ENCODE peak calls at places on chromosome 14, in six cellular contexts. One of them, this sample, is unnamed.

GRCh38 chr14:51430079-51430478 is 190.0 kb downstream of the TMX1 start:
- DNase-seq in IMR-90: no peak
- DNase-seq in GM06990: no peak
- DNase-seq in A549: no peak
- DNase-seq in cardiac muscle cell: no peak
- DNase-seq in adrenal gland: no peak
- DNase-seq in this sample: no peak

GRCh38 chr14:94330857-94331256 is 7.7 kb upstream of the SERPINA6 start:
- DNase-seq in GM06990: no peak
- DNase-seq in A549: no peak
- DNase-seq in adrenal gland: no peak
- DNase-seq in IMR-90: no peak
- DNase-seq in cardiac muscle cell: no peak
- DNase-seq in this sample: no peak

GRCh38 chr14:74290415-74290814 is 12.3 kb downstream of the ABCD4 start:
- DNase-seq in A549: peak
- DNase-seq in adrenal gland: no peak
- DNase-seq in GM06990: no peak
- DNase-seq in IMR-90: peak
- DNase-seq in cardiac muscle cell: peak
- DNase-seq in this sample: no peak

GRCh38 chr14:67908061-67908767 is 88.6 kb downstream of the RAD51B start:
- DNase-seq in adrenal gland: no peak
- DNase-seq in GM06990: no peak
- DNase-seq in IMR-90: peak
- DNase-seq in cardiac muscle cell: peak
- DNase-seq in A549: no peak
- DNase-seq in this sample: no peak

GRCh38 chr14:96039633-96040311 is 610 bp downstream of the C14orf132 start:
- DNase-seq in cardiac muscle cell: peak
- DNase-seq in adrenal gland: peak
- DNase-seq in GM06990: no peak
- DNase-seq in A549: peak
- DNase-seq in IMR-90: peak
- DNase-seq in this sample: no peak

GRCh38 chr14:67513631-67514108 is 19.4 kb upstream of the PLEKHH1 start:
- DNase-seq in A549: no peak
- DNase-seq in GM06990: no peak
- DNase-seq in adrenal gland: peak
- DNase-seq in IMR-90: no peak
- DNase-seq in cardiac muscle cell: no peak
- DNase-seq in this sample: peak

GRCh38 chr14:32480337-32480736 is 151.2 kb downstream of the AKAP6 start:
- DNase-seq in adrenal gland: no peak
- DNase-seq in IMR-90: peak
- DNase-seq in cardiac muscle cell: no peak
- DNase-seq in A549: no peak
- DNase-seq in GM06990: no peak
- DNase-seq in this sample: no peak

GRCh38 chr14:59020382-59020781 is 168.1 kb upstream of the DAAM1 start:
- DNase-seq in adrenal gland: no peak
- DNase-seq in IMR-90: peak
- DNase-seq in A549: peak
- DNase-seq in cardiac muscle cell: peak
- DNase-seq in GM06990: no peak
- DNase-seq in this sample: peak

GRCh38 chr14:60649815-60650381 is 621 bp upstream of the SIX1 start:
- DNase-seq in A549: peak
- DNase-seq in adrenal gland: no peak
- DNase-seq in IMR-90: peak
- DNase-seq in GM06990: no peak
- DNase-seq in cardiac muscle cell: no peak
- DNase-seq in this sample: no peak

GRCh38 chr14:68285421-68286179 is 466.0 kb downstream of the RAD51B start:
- DNase-seq in IMR-90: no peak
- DNase-seq in adrenal gland: no peak
- DNase-seq in GM06990: peak
- DNase-seq in A549: no peak
- DNase-seq in cardiac muscle cell: peak
- DNase-seq in this sample: no peak

GRCh38 chr14:77186911-77187648 is 5.5 kb downstream of the TMEM63C start:
- DNase-seq in cardiac muscle cell: peak
- DNase-seq in adrenal gland: peak
- DNase-seq in IMR-90: peak
- DNase-seq in GM06990: no peak
- DNase-seq in A549: peak
- DNase-seq in this sample: peak

GRCh38 chr14:81406863-81407262 is 6.7 kb upstream of the STON2 start:
- DNase-seq in A549: no peak
- DNase-seq in GM06990: no peak
- DNase-seq in cardiac muscle cell: peak
- DNase-seq in IMR-90: peak
- DNase-seq in adrenal gland: peak
- DNase-seq in this sample: peak

GRCh38 chr14:95250126-95250824 is 69.4 kb downstream of the CLMN start:
- DNase-seq in cardiac muscle cell: no peak
- DNase-seq in A549: no peak
- DNase-seq in GM06990: no peak
- DNase-seq in adrenal gland: no peak
- DNase-seq in IMR-90: no peak
- DNase-seq in this sample: no peak

GRCh38 chr14:35435177-35435576 is 30.6 kb upstream of the NFKBIA start:
- DNase-seq in A549: no peak
- DNase-seq in IMR-90: peak
- DNase-seq in adrenal gland: no peak
- DNase-seq in GM06990: no peak
- DNase-seq in cardiac muscle cell: no peak
- DNase-seq in this sample: no peak

GRCh38 chr14:61510736-61511557 is 184.4 kb upstream of the HIF1A start:
- DNase-seq in GM06990: no peak
- DNase-seq in A549: no peak
- DNase-seq in cardiac muscle cell: no peak
- DNase-seq in adrenal gland: no peak
- DNase-seq in IMR-90: no peak
- DNase-seq in this sample: no peak

GRCh38 chr14:82009076-82009475 is 475.4 kb upstream of the SEL1L start:
- DNase-seq in cardiac muscle cell: no peak
- DNase-seq in IMR-90: no peak
- DNase-seq in GM06990: no peak
- DNase-seq in adrenal gland: no peak
- DNase-seq in A549: no peak
- DNase-seq in this sample: no peak

GRCh38 chr14:39265032-39265431 is 31.3 kb downstream of the MIA2 start:
- DNase-seq in GM06990: no peak
- DNase-seq in IMR-90: peak
- DNase-seq in adrenal gland: no peak
- DNase-seq in cardiac muscle cell: peak
- DNase-seq in A549: peak
- DNase-seq in this sample: no peak

GRCh38 chr14:21022686-21023085 is 2.2 kb downstream of the NDRG2 start:
- DNase-seq in cardiac muscle cell: no peak
- DNase-seq in A549: no peak
- DNase-seq in adrenal gland: no peak
- DNase-seq in GM06990: no peak
- DNase-seq in IMR-90: no peak
- DNase-seq in this sample: no peak

GRCh38 chr14:34782031-34782430 is 67.6 kb upstream of the CFL2 start:
- DNase-seq in IMR-90: no peak
- DNase-seq in A549: no peak
- DNase-seq in GM06990: no peak
- DNase-seq in cardiac muscle cell: peak
- DNase-seq in adrenal gland: no peak
- DNase-seq in this sample: no peak

GRCh38 chr14:47435331-47435965 is 240.0 kb downstream of the MDGA2 start:
- DNase-seq in cardiac muscle cell: no peak
- DNase-seq in GM06990: no peak
- DNase-seq in A549: no peak
- DNase-seq in adrenal gland: no peak
- DNase-seq in IMR-90: no peak
- DNase-seq in this sample: no peak

GRCh38 chr14:34013714-34014055 is 62.8 kb upstream of the EGLN3 start:
- DNase-seq in A549: no peak
- DNase-seq in adrenal gland: no peak
- DNase-seq in GM06990: no peak
- DNase-seq in cardiac muscle cell: no peak
- DNase-seq in IMR-90: no peak
- DNase-seq in this sample: no peak

GRCh38 chr14:68082698-68083291 is 263.2 kb downstream of the RAD51B start:
- DNase-seq in A549: no peak
- DNase-seq in IMR-90: no peak
- DNase-seq in cardiac muscle cell: no peak
- DNase-seq in GM06990: no peak
- DNase-seq in adrenal gland: no peak
- DNase-seq in this sample: no peak

GRCh38 chr14:33799705-33800269 is 151.1 kb downstream of the EGLN3 start:
- DNase-seq in A549: no peak
- DNase-seq in GM06990: no peak
- DNase-seq in IMR-90: no peak
- DNase-seq in cardiac muscle cell: peak
- DNase-seq in adrenal gland: no peak
- DNase-seq in this sample: no peak

GRCh38 chr14:76997257-76997970 is 31.1 kb downstream of the IRF2BPL start:
- DNase-seq in adrenal gland: no peak
- DNase-seq in GM06990: no peak
- DNase-seq in IMR-90: peak
- DNase-seq in A549: no peak
- DNase-seq in cardiac muscle cell: peak
- DNase-seq in this sample: no peak

GRCh38 chr14:76584271-76584702 is 177.0 kb upstream of the VASH1 start:
- DNase-seq in adrenal gland: peak
- DNase-seq in GM06990: no peak
- DNase-seq in cardiac muscle cell: peak
- DNase-seq in IMR-90: no peak
- DNase-seq in A549: no peak
- DNase-seq in this sample: peak

GRCh38 chr14:23727566-23728335 is 91.6 kb downstream of the DHRS2 start:
- DNase-seq in A549: peak
- DNase-seq in adrenal gland: peak
- DNase-seq in IMR-90: peak
- DNase-seq in cardiac muscle cell: peak
- DNase-seq in GM06990: no peak
- DNase-seq in this sample: peak
- TF ChIP-seq CTCF in A549: peak
- TF ChIP-seq CTCF in adrenal gland: peak
- TF ChIP-seq CTCF in IMR-90: peak
- TF ChIP-seq CTCF in cardiac muscle cell: peak
- TF ChIP-seq CTCF in GM06990: peak
- TF ChIP-seq CTCF in this sample: peak

GRCh38 chr14:72607386-72608125 is 286.3 kb downstream of the DPF3 start:
- DNase-seq in adrenal gland: no peak
- DNase-seq in GM06990: no peak
- DNase-seq in cardiac muscle cell: no peak
- DNase-seq in IMR-90: peak
- DNase-seq in A549: no peak
- DNase-seq in this sample: no peak

GRCh38 chr14:72610096-72610830 is 283.6 kb downstream of the DPF3 start:
- DNase-seq in cardiac muscle cell: no peak
- DNase-seq in GM06990: no peak
- DNase-seq in IMR-90: no peak
- DNase-seq in adrenal gland: no peak
- DNase-seq in A549: no peak
- DNase-seq in this sample: no peak

GRCh38 chr14:72606879-72607278 is 287.0 kb downstream of the DPF3 start:
- DNase-seq in A549: no peak
- DNase-seq in cardiac muscle cell: no peak
- DNase-seq in GM06990: no peak
- DNase-seq in IMR-90: no peak
- DNase-seq in adrenal gland: no peak
- DNase-seq in this sample: no peak

GRCh38 chr14:72609205-72609916 is 284.5 kb downstream of the DPF3 start:
- DNase-seq in IMR-90: no peak
- DNase-seq in adrenal gland: no peak
- DNase-seq in cardiac muscle cell: no peak
- DNase-seq in GM06990: no peak
- DNase-seq in A549: no peak
- DNase-seq in this sample: no peak

GRCh38 chr14:72608391-72609204 is 285.3 kb downstream of the DPF3 start:
- DNase-seq in A549: peak
- DNase-seq in GM06990: no peak
- DNase-seq in adrenal gland: no peak
- DNase-seq in cardiac muscle cell: peak
- DNase-seq in IMR-90: peak
- DNase-seq in this sample: no peak
- TF ChIP-seq CTCF in A549: no peak
- TF ChIP-seq CTCF in GM06990: no peak
- TF ChIP-seq CTCF in adrenal gland: no peak
- TF ChIP-seq CTCF in cardiac muscle cell: no peak
- TF ChIP-seq CTCF in IMR-90: peak
- TF ChIP-seq CTCF in this sample: no peak

GRCh38 chr14:103302966-103303365 is 31.1 kb upstream of the EIF5 start:
- DNase-seq in cardiac muscle cell: peak
- DNase-seq in IMR-90: peak
- DNase-seq in adrenal gland: no peak
- DNase-seq in A549: no peak
- DNase-seq in GM06990: no peak
- DNase-seq in this sample: no peak

GRCh38 chr14:103296987-103297386 is 37.0 kb upstream of the EIF5 start:
- DNase-seq in cardiac muscle cell: no peak
- DNase-seq in GM06990: no peak
- DNase-seq in IMR-90: no peak
- DNase-seq in adrenal gland: no peak
- DNase-seq in A549: peak
- DNase-seq in this sample: no peak

GRCh38 chr14:103301512-103302197 is 32.4 kb upstream of the EIF5 start:
- DNase-seq in GM06990: no peak
- DNase-seq in cardiac muscle cell: no peak
- DNase-seq in A549: no peak
- DNase-seq in IMR-90: no peak
- DNase-seq in adrenal gland: no peak
- DNase-seq in this sample: no peak

GRCh38 chr14:103296007-103296406 is 38.0 kb upstream of the EIF5 start:
- DNase-seq in adrenal gland: peak
- DNase-seq in GM06990: no peak
- DNase-seq in A549: peak
- DNase-seq in IMR-90: peak
- DNase-seq in cardiac muscle cell: peak
- DNase-seq in this sample: no peak

DNA sequence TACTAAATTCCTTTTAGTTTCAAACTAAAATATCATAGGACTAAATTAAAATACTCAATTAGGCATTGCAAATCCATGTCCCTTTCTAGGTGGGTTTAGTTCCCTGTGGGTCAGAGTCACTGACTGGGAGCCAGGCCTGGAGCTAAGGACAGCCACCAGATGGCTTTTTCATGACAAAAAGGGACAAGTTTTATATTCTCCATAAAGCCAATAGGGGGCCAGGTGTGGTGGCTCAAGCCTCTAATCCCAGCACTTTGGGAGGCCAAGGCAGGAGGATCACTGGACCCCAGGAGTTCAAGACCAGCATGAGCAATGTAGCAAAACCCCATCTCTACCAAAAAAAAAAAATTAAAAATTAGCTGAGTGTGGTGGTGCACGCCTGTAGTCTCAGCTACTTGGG is 35.4 kb upstream of the EIF5 start:
- DNase-seq in GM06990: no peak
- DNase-seq in cardiac muscle cell: no peak
- DNase-seq in IMR-90: no peak
- DNase-seq in adrenal gland: no peak
- DNase-seq in A549: peak
- DNase-seq in this sample: no peak
- TF ChIP-seq CTCF in GM06990: peak
- TF ChIP-seq CTCF in cardiac muscle cell: no peak
- TF ChIP-seq CTCF in IMR-90: no peak
- TF ChIP-seq CTCF in adrenal gland: no peak
- TF ChIP-seq CTCF in A549: no peak
- TF ChIP-seq CTCF in this sample: no peak

GRCh38 chr14:90274019-90274418 is 17.7 kb downstream of the PSMC1 start:
- DNase-seq in cardiac muscle cell: no peak
- DNase-seq in adrenal gland: no peak
- DNase-seq in A549: peak
- DNase-seq in IMR-90: no peak
- DNase-seq in GM06990: no peak
- DNase-seq in this sample: no peak
- TF ChIP-seq CTCF in cardiac muscle cell: no peak
- TF ChIP-seq CTCF in adrenal gland: no peak
- TF ChIP-seq CTCF in A549: no peak
- TF ChIP-seq CTCF in IMR-90: no peak
- TF ChIP-seq CTCF in GM06990: no peak
- TF ChIP-seq CTCF in this sample: no peak